ENCODE peak calls at places on chromosomes 4 and X, in six cellular contexts. K is stimulated activated CD4-positive, alpha-beta T cell treated with anti-CD3 and anti-CD28 coated beads, Interleukin-12 subunit alpha, Interleukin-12 subunit beta, amount 100 ng/mL, for 4 hours; Z is CD4-positive, alpha-beta T cell; E is HT1080; D is posterior cingulate gyrus; L is left kidney. G is an unnamed sample.

GRCh38 chrX:151726751-151727150 is 7.8 kb upstream of the CNGA2 start:
- DNase-seq in D (no peak), E (no peak), Z (no peak), K (no peak), L (no peak), G (no peak)

GRCh38 chr4:105894570-105895323 is 524 bp upstream of the NPNT start:
- DNase-seq in D (peak; percentile 77), K (no peak), E (no peak), L (peak; percentile 85), Z (no peak), G (peak; percentile 34)

GRCh38 chrX:29545878-29546277 is 669.5 kb upstream of the MAGEB2 start:
- DNase-seq in D (no peak), L (no peak), E (no peak), Z (no peak), K (no peak), G (no peak)

GRCh38 chr4:49032440-49033161 is 46.5 kb downstream of the CWH43 start:
- DNase-seq in Z (no peak), D (peak; percentile 91), E (peak; percentile 37), L (peak; percentile 1), K (no peak), G (peak; percentile 35)

GRCh38 chrX:120790118-120790517 is 85.5 kb downstream of the CT47B1 start:
- DNase-seq in L (peak; percentile 73), K (no peak), Z (peak; percentile 5), E (peak; percentile 54), D (no peak), G (peak; percentile 77)

GRCh38 chr4:74431113-74431826 is 13.7 kb upstream of the AREG start:
- DNase-seq in K (no peak), L (no peak), E (no peak), Z (no peak), D (no peak), G (no peak)

GRCh38 chr4:139767168-139767567 is 101.5 kb downstream of the MGST2 start:
- DNase-seq in Z (no peak), K (no peak), D (no peak), L (no peak), E (no peak), G (peak; percentile 75)

GRCh38 chr4:40622913-40623312 is 6.8 kb downstream of the RBM47 start:
- DNase-seq in E (no peak), L (no peak), K (no peak), D (no peak), Z (no peak), G (peak; percentile 71)

GRCh38 chr4:151600432-151600831 is 160.4 kb downstream of the GATB start:
- DNase-seq in Z (no peak), K (no peak), D (no peak), E (no peak), L (no peak), G (peak; percentile 23)

GRCh38 chrX:131792789-131793462 is 230.2 kb upstream of the STK26 start:
- DNase-seq in D (peak; percentile 96), Z (no peak), K (no peak), E (no peak), L (no peak), G (peak; percentile 30)

G was measured in M059J.